ENCODE peak calls at places on chromosomes 5 and 9, in seven cellular contexts. P, W, B, M, F, N and I are unnamed samples.

GRCh38 chr9:71509054-71509453 is 259.3 kb downstream of the CEMIP2 start:
- DNase-seq in P (no peak), W (peak), B (no peak), M (no peak), F (no peak), N (peak), I (no peak)

GRCh38 chr5:54693936-54694510 is 176.5 kb downstream of the SNX18 start:
- DNase-seq in P (no peak), W (no peak), B (no peak), M (no peak), F (no peak), N (no peak), I (no peak)

GRCh38 chr9:127285957-127286356 is 21.4 kb downstream of the GARNL3 start:
- DNase-seq in P (no peak), W (no peak), B (no peak), M (no peak), F (no peak), N (no peak), I (no peak)

GRCh38 chr5:154110781-154111180 is 72.0 kb downstream of the MFAP3 start:
- DNase-seq in P (no peak), W (no peak), B (no peak), M (no peak), F (no peak), N (no peak), I (no peak)

GRCh38 chr5:128559300-128560297 is 21.6 kb upstream of the FBN2 start:
- DNase-seq in P (no peak), W (peak), B (no peak), M (no peak), F (no peak), N (no peak), I (no peak)

GRCh38 chr5:31972558-31972957 is 201.6 kb downstream of the GOLPH3 start:
- DNase-seq in P (no peak), W (no peak), B (no peak), M (no peak), F (no peak), N (no peak), I (no peak)

GRCh38 chr5:132501961-132502931 is 11.7 kb upstream of the IRF1 start:
- DNase-seq in P (no peak), W (no peak), B (no peak), M (no peak), F (no peak), N (no peak), I (no peak)

GRCh38 chr9:2495221-2496005 is 126.2 kb upstream of the VLDLR start:
- DNase-seq in P (no peak), W (peak), B (no peak), M (no peak), F (no peak), N (no peak), I (no peak)

GRCh38 chr9:4796988-4797956 is 4.5 kb downstream of the RCL1 start:
- DNase-seq in P (no peak), W (no peak), B (peak), M (peak), F (no peak), N (no peak), I (no peak)

GRCh38 chr5:130710596-130710995 is 454.5 kb downstream of the HINT1 start:
- DNase-seq in P (no peak), W (no peak), B (no peak), M (no peak), F (no peak), N (no peak), I (no peak)

GRCh38 chr5:74415695-74416102 is 224.8 kb downstream of the ENC1 start:
- DNase-seq in P (no peak), W (no peak), B (no peak), M (no peak), F (peak), N (no peak), I (no peak)

GRCh38 chr5:473344-474192 is 30.6 kb downstream of the EXOC3 start:
- DNase-seq in P (no peak), W (peak), B (no peak), M (peak), F (no peak), N (peak), I (peak)

GRCh38 chr5:961002-961710 is 47.4 kb upstream of the NKD2 start:
- DNase-seq in P (no peak), W (no peak), B (no peak), M (no peak), F (no peak), N (no peak), I (no peak)

GRCh38 chr9:136058801-136059302 is 36.2 kb downstream of the NACC2 start:
- DNase-seq in P (no peak), W (no peak), B (no peak), M (no peak), F (no peak), N (no peak), I (no peak)

GRCh38 chr5:146560205-146560812 is 44.3 kb upstream of the GPR151 start:
- DNase-seq in P (no peak), W (no peak), B (no peak), M (no peak), F (no peak), N (no peak), I (no peak)

GRCh38 chr5:171314728-171315385 is 5.8 kb downstream of the TLX3 start:
- DNase-seq in P (no peak), W (no peak), B (no peak), M (no peak), F (no peak), N (no peak), I (peak)
- H2AFZ ChIP-seq in P (no peak), W (peak), B (no peak), M (peak), F (no peak), N (no peak), I (no peak)

GRCh38 chr5:34622046-34622435 is 34.1 kb upstream of the RAI14 start:
- DNase-seq in P (no peak), W (no peak), B (no peak), M (no peak), F (no peak), N (no peak), I (no peak)

GRCh38 chr5:34621280-34622045 is 34.7 kb upstream of the RAI14 start:
- DNase-seq in P (no peak), W (no peak), B (no peak), M (no peak), F (no peak), N (no peak), I (no peak)

GRCh38 chr5:34616665-34617064 is 39.5 kb upstream of the RAI14 start:
- DNase-seq in P (no peak), W (no peak), B (no peak), M (no peak), F (no peak), N (no peak), I (no peak)

GRCh38 chr5:34618666-34619065 is 37.5 kb upstream of the RAI14 start:
- DNase-seq in P (no peak), W (no peak), B (no peak), M (no peak), F (no peak), N (no peak), I (no peak)

GRCh38 chr5:34620185-34620584 is 35.9 kb upstream of the RAI14 start:
- DNase-seq in P (no peak), W (no peak), B (no peak), M (no peak), F (no peak), N (no peak), I (no peak)
- H2AFZ ChIP-seq in P (peak), W (no peak), B (no peak), M (peak), F (peak), N (no peak), I (no peak)

GRCh38 chr9:77678136-77678535 is 30.0 kb upstream of the GNA14 start:
- DNase-seq in P (no peak), W (no peak), B (no peak), M (no peak), F (no peak), N (no peak), I (no peak)
- H2AFZ ChIP-seq in P (no peak), W (no peak), B (no peak), M (no peak), F (no peak), N (no peak), I (no peak)

GRCh38 chr5:120055858-120056257 is 408.2 kb upstream of the PRR16 start:
- DNase-seq in P (no peak), W (peak), B (no peak), M (no peak), F (no peak), N (no peak), I (no peak)

GRCh38 chr5:120053841-120054240 is 410.3 kb upstream of the PRR16 start:
- DNase-seq in P (no peak), W (no peak), B (no peak), M (no peak), F (no peak), N (no peak), I (no peak)

DNA sequence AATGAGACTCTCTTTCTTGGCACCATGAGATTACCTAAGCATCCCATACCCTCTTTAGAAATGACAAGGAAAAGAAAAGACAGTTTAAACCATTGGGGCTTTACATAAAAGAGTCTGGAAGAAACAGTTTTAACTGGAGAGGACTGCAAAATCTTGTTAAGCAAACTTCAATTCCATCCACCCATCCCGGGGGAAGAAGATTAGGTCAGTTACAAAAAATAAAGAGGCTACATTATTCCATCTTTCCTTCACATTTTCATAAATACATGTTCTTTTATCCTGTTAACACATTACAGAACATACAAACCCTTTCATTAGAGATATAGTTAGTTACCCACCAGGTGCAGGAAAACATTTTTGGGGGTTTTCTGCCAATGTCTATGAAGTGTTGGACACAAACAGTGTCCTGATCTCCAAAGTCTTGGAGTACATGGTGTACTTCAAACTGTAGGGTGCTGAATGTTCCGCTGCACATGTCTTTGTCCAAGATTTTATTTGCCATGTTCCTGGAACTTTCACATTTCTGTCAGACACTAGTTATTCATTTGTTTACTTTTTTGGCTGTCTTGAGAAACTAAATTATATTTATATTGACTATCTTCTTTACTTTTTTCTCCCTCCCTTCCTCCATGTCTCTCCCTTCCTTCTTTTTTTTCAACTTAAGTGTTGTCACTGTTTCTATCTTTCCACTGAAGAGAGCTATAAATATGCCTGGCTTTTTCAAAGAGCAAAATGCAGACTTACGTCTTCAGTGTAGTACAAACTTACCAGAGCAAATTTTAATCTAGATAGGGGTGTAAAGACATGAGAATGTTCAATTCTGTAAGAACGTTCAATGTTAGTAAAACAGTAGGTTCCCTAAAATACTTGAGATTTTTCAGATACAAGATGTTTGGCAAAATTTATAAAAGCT is 410.9 kb upstream of the PRR16 start:
- DNase-seq in P (no peak), W (no peak), B (no peak), M (no peak), F (no peak), N (no peak), I (no peak)
- H2AFZ ChIP-seq in P (no peak), W (no peak), B (no peak), M (no peak), F (no peak), N (no peak), I (peak)

DNA sequence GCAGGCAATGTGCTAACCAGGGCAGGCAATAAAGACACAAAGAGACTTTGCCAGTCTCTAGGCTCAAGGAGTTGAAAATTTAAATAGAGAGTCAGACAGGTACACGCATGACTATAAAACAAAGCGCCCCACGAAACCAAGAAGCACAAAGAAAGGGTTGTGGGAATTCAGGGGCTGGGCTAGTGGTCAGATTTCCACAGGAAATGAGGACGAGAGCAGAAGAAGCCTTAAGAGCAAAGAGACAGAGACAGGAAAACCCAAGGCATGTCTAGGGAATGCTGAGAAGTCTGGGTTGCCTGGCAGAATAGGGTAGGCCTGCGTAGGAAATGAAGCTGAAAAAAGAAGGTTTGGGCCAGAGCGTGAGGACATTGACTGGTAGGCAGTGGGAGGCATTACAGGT is 51.6 kb downstream of the SLC1A3 start:
- DNase-seq in P (no peak), W (no peak), B (no peak), M (no peak), F (no peak), N (no peak), I (no peak)
- H2AFZ ChIP-seq in P (no peak), W (peak), B (no peak), M (no peak), F (no peak), N (peak), I (no peak)

GRCh38 chr9:125409637-125410521 is 148.3 kb downstream of the GAPVD1 start:
- DNase-seq in P (no peak), W (no peak), B (peak), M (no peak), F (peak), N (peak), I (peak)
- H2AFZ ChIP-seq in P (no peak), W (no peak), B (peak), M (peak), F (peak), N (peak), I (peak)